ENCODE peak calls at places on chromosomes 4 and X, in five cellular contexts. J is breast epithelium, Y is fibroblast of lung, U is psoas muscle, M is transverse colon. K is an unnamed sample. For H3K4me1, the result is how much of the 10 kb centered on the place peaks cover.

GRCh38 chrX:71910526-71911022 is at the start of gene NHSL2:
- DNase-seq in J (no peak), Y (peak), U (peak), M (no peak), K (no peak)

GRCh38 chrX:119008122-119008744 is 33.8 kb downstream of the LONRF3 start:
- DNase-seq in J (no peak), Y (no peak), U (no peak), M (peak), K (no peak)

GRCh38 chr4:4477391-4477790 is 64.5 kb downstream of the STX18 start:
- DNase-seq in J (no peak), Y (peak), U (no peak), M (no peak), K (no peak)

GRCh38 chr4:138643827-138644226 is 371.8 kb upstream of the NOCT start:
- DNase-seq in J (no peak), Y (peak), U (no peak), M (no peak), K (no peak)

GRCh38 chrX:15761564-15762191 is 23.6 kb downstream of the CA5B start:
- DNase-seq in J (no peak), Y (no peak), U (no peak), M (no peak), K (no peak)

GRCh38 chr4:22754091-22754490 is 61.4 kb downstream of the GBA3 start:
- DNase-seq in J (no peak), Y (no peak), U (no peak), M (no peak), K (no peak)

GRCh38 chr4:77232653-77233052 is 75.6 kb downstream of the CCNG2 start:
- DNase-seq in J (no peak), Y (peak), U (no peak), M (no peak), K (no peak)

GRCh38 chr4:90127223-90127705 is at the start of gene CCSER1:
- DNase-seq in J (peak), Y (peak), U (peak), M (peak), K (peak)

GRCh38 chr4:152357206-152357605 is 178.7 kb downstream of the FBXW7 start:
- DNase-seq in J (no peak), Y (peak), U (peak), M (no peak), K (no peak)

GRCh38 chr4:86367577-86367976 is 7.7 kb upstream of the MAPK10 start:
- DNase-seq in J (no peak), Y (no peak), U (no peak), M (no peak), K (no peak)

GRCh38 chrX:93422693-93423092 is 250.7 kb downstream of the NAP1L3 start:
- DNase-seq in J (no peak), Y (no peak), U (no peak), M (no peak), K (no peak)

GRCh38 chr4:56701644-56702043 is 20.5 kb upstream of the HOPX start:
- DNase-seq in J (no peak), Y (no peak), U (no peak), M (no peak), K (no peak)

GRCh38 chr4:116357758-116358157 is 727.6 kb downstream of the TRAM1L1 start:
- DNase-seq in J (no peak), Y (peak), U (no peak), M (peak), K (no peak)

GRCh38 chr4:183398298-183399129 is 45.9 kb upstream of the CDKN2AIP start:
- DNase-seq in J (no peak), Y (peak), U (peak), M (peak), K (peak)

GRCh38 chr4:3257691-3258482 is 8.9 kb downstream of the MSANTD1 start:
- DNase-seq in J (no peak), Y (peak), U (peak), M (peak), K (no peak)

GRCh38 chr4:151719935-151720334 is 40.9 kb downstream of the GATB start:
- DNase-seq in J (no peak), Y (no peak), U (no peak), M (no peak), K (no peak)

GRCh38 chrX:70664726-70665125 is 220.1 kb downstream of the DLG3 start:
- DNase-seq in J (no peak), Y (peak), U (no peak), M (no peak), K (no peak)

GRCh38 chrX:41984628-41985027 is 61.3 kb upstream of the CASK start:
- DNase-seq in J (no peak), Y (peak), U (no peak), M (peak), K (no peak)

GRCh38 chr4:128596844-128597243 is 212.7 kb upstream of the JADE1 start:
- DNase-seq in J (no peak), Y (no peak), U (no peak), M (no peak), K (no peak)

GRCh38 chr4:16667464-16667863 is 231.0 kb downstream of the LDB2 start:
- DNase-seq in J (no peak), Y (peak), U (no peak), M (no peak), K (no peak)

GRCh38 chr4:126123933-126124332 is 809.2 kb downstream of the FAT4 start:
- DNase-seq in J (no peak), Y (peak), U (no peak), M (no peak), K (no peak)

GRCh38 chr4:108361886-108362285 is 193.2 kb upstream of the LEF1 start:
- DNase-seq in J (no peak), Y (peak), U (no peak), M (no peak), K (no peak)
- H3K4me1 ChIP-seq in J (under half), Y (under half), U (under half), M (under half), K (under half)

DNA sequence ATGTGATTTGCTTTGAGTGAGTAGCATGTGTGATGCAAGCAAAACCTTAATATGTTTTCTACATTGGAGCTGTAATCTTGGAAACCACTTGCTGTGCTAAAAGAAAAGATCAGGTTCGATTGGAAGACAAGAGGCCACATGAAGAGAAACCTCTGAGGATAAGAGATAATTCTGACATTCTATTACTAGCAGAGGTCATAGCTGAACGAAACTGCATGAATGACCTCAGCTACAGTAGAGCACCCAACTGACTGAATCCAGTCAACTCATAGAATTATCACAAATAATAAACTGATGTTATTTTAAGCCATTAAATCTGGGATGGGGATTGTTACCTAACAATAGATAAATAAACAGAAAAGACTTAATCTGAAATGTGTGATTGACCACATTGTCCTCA is 147.1 kb downstream of the CAMK2D start:
- DNase-seq in J (no peak), Y (no peak), U (no peak), M (no peak), K (no peak)
- H3K4me1 ChIP-seq in J (under half), Y (under half), U (half or more), M (under half), K (under half)

DNA sequence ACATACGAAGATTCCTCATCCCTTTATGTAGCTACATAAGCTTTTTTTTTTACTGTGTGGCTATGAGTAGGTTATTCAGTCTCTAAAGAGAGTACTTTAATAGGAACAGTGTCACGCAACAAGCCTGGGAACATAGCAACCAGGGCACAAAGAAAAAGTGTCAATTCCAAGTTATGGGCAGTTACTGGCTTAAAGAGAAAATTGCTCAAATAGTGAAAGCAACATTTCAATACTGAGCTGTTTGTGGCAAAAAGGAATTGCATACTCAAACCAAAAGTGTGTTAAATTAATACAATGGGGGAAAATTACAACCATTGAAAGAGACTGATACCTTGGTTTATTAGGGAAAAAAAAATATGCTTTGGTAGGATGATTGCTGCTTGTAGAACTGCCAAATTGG is 41.2 kb upstream of the ENOX2 start:
- DNase-seq in J (no peak), Y (no peak), U (no peak), M (no peak), K (no peak)
- H3K4me1 ChIP-seq in J (under half), Y (under half), U (under half), M (under half), K (under half)

GRCh38 chrX:69022430-69022829 is 142.8 kb downstream of the PJA1 start:
- DNase-seq in J (no peak), Y (no peak), U (no peak), M (no peak), K (no peak)
- H3K4me1 ChIP-seq in J (under half), Y (under half), U (under half), M (under half), K (under half)

GRCh38 chr4:31360786-31361185 is 640.6 kb downstream of the PCDH7 start:
- DNase-seq in J (no peak), Y (peak), U (no peak), M (no peak), K (no peak)

GRCh38 chr4:31362756-31363155 is 642.6 kb downstream of the PCDH7 start:
- DNase-seq in J (no peak), Y (peak), U (no peak), M (no peak), K (no peak)

GRCh38 chr4:31351695-31352094 is 631.5 kb downstream of the PCDH7 start:
- DNase-seq in J (no peak), Y (no peak), U (no peak), M (no peak), K (no peak)

GRCh38 chr4:31356839-31357238 is 636.7 kb downstream of the PCDH7 start:
- DNase-seq in J (no peak), Y (no peak), U (no peak), M (no peak), K (no peak)
- H3K4me1 ChIP-seq in J (under half), Y (under half), U (under half), M (under half), K (under half)

K was measured in effector memory CD4-positive, alpha-beta T cell.